ENCODE peak calls at places on chromosomes 1 and 21, in six cellular contexts. F is activated T-helper 1 cell treated with anti-CD3 and anti-CD28 coated beads, Interleukin-2, amount 50 U/mL, for 16 hours; I is cardiac fibroblast; X is activated CD4-positive, CD25-positive, alpha-beta regulatory T cell; T is MV-4-11; E is T follicular helper cell. C is an unnamed sample.

GRCh38 chr21:38057626-38058025 is 141.4 kb upstream of the KCNJ6 start:
- DNase-seq in F (no peak), I (no peak), X (no peak), T (no peak), E (no peak), C (no peak)

GRCh38 chr1:167148388-167148787 is 54.5 kb downstream of the STYXL2 start:
- DNase-seq in F (no peak), I (no peak), X (no peak), T (no peak), E (no peak), C (no peak)

GRCh38 chr1:111535256-111536191 is 32.1 kb upstream of the ADORA3 start:
- DNase-seq in F (no peak), I (peak; percentile 12), X (no peak), T (no peak), E (no peak), C (no peak)

GRCh38 chr1:70627910-70628309 is 216.8 kb downstream of the CTH start:
- DNase-seq in F (no peak), I (no peak), X (no peak), T (peak; percentile 26), E (no peak), C (no peak)

GRCh38 chr1:55129194-55129728 is 85.9 kb downstream of the USP24 start:
- DNase-seq in F (no peak), I (peak; percentile 92), X (no peak), T (peak; percentile 94), E (no peak), C (no peak)

GRCh38 chr1:239247299-239247698 is 139.1 kb upstream of the CHRM3 start:
- DNase-seq in F (no peak), I (peak; percentile 18), X (no peak), T (no peak), E (no peak), C (no peak)

GRCh38 chr21:26555554-26555953 is 17.5 kb downstream of the CYYR1 start:
- DNase-seq in F (no peak), I (no peak), X (no peak), T (no peak), E (no peak), C (no peak)

GRCh38 chr1:212291505-212292134 is 6.4 kb downstream of the PPP2R5A start:
- DNase-seq in F (no peak), I (peak; percentile 68), X (no peak), T (peak; percentile 42), E (no peak), C (peak; percentile 55)

GRCh38 chr1:3292868-3293562 is 161.4 kb upstream of the ARHGEF16 start:
- DNase-seq in F (no peak), I (no peak), X (no peak), T (no peak), E (no peak), C (no peak)

GRCh38 chr1:169782596-169782995 is 12.1 kb downstream of the METTL18 start:
- DNase-seq in F (no peak), I (no peak), X (no peak), T (no peak), E (no peak), C (no peak)

GRCh38 chr1:54324750-54325704 is 81.2 kb downstream of the SSBP3 start:
- DNase-seq in F (no peak), I (no peak), X (no peak), T (no peak), E (no peak), C (no peak)

GRCh38 chr1:204503913-204504519 is 9.4 kb upstream of the PIK3C2B start:
- DNase-seq in F (no peak), I (no peak), X (no peak), T (no peak), E (no peak), C (no peak)

GRCh38 chr1:204453141-204453772 is 41.3 kb downstream of the PIK3C2B start:
- DNase-seq in F (peak; percentile 69), I (no peak), X (peak; percentile 15), T (no peak), E (peak; percentile 60), C (no peak)

GRCh38 chr1:117825414-117825813 is 104.0 kb downstream of the GDAP2 start:
- DNase-seq in F (no peak), I (no peak), X (no peak), T (no peak), E (no peak), C (no peak)

C was measured in NT2/D1.